ENCODE peak calls at places on chromosome 10, in nine cellular contexts. One of them, this sample, is unnamed.

GRCh38 chr10:100184426-100185219 is 1.2 kb downstream of the ERLIN1 start:
- DNase-seq in Calu3: no peak
- DNase-seq in NCI-H2081: no peak
- DNase-seq in brain pericyte: no peak
- DNase-seq in ELR: peak
- DNase-seq in ACHN: peak
- DNase-seq in T-helper 2 cell: no peak
- DNase-seq in NCI-H1417: no peak
- DNase-seq in colonic mucosa: peak
- DNase-seq in this sample: no peak

GRCh38 chr10:101056365-101057151 is 5.2 kb upstream of the KAZALD1 start:
- DNase-seq in colonic mucosa: no peak
- DNase-seq in ACHN: no peak
- DNase-seq in brain pericyte: no peak
- DNase-seq in NCI-H1417: no peak
- DNase-seq in NCI-H2081: no peak
- DNase-seq in Calu3: no peak
- DNase-seq in ELR: no peak
- DNase-seq in T-helper 2 cell: no peak
- DNase-seq in this sample: no peak

GRCh38 chr10:128053356-128053755 is 72.9 kb downstream of the MKI67 start:
- DNase-seq in ACHN: no peak
- DNase-seq in brain pericyte: no peak
- DNase-seq in NCI-H1417: no peak
- DNase-seq in NCI-H2081: no peak
- DNase-seq in colonic mucosa: no peak
- DNase-seq in ELR: no peak
- DNase-seq in T-helper 2 cell: no peak
- DNase-seq in Calu3: no peak
- DNase-seq in this sample: no peak

GRCh38 chr10:14362098-14362497 is 31.4 kb upstream of the FRMD4A start:
- DNase-seq in NCI-H1417: no peak
- DNase-seq in colonic mucosa: no peak
- DNase-seq in brain pericyte: no peak
- DNase-seq in ELR: peak
- DNase-seq in ACHN: no peak
- DNase-seq in NCI-H2081: no peak
- DNase-seq in Calu3: no peak
- DNase-seq in T-helper 2 cell: no peak
- DNase-seq in this sample: no peak

GRCh38 chr10:132063432-132063831 is 2.3 kb upstream of the JAKMIP3 start:
- DNase-seq in brain pericyte: no peak
- DNase-seq in colonic mucosa: no peak
- DNase-seq in T-helper 2 cell: no peak
- DNase-seq in NCI-H1417: no peak
- DNase-seq in NCI-H2081: no peak
- DNase-seq in Calu3: no peak
- DNase-seq in ACHN: no peak
- DNase-seq in ELR: no peak
- DNase-seq in this sample: no peak

GRCh38 chr10:14602807-14603538 is 171.7 kb downstream of the FAM107B start:
- DNase-seq in NCI-H2081: no peak
- DNase-seq in ELR: peak
- DNase-seq in T-helper 2 cell: no peak
- DNase-seq in brain pericyte: no peak
- DNase-seq in ACHN: no peak
- DNase-seq in Calu3: no peak
- DNase-seq in NCI-H1417: no peak
- DNase-seq in colonic mucosa: no peak
- DNase-seq in this sample: no peak

GRCh38 chr10:58667658-58668310 is 155.1 kb downstream of the BICC1 start:
- DNase-seq in T-helper 2 cell: no peak
- DNase-seq in brain pericyte: no peak
- DNase-seq in ELR: no peak
- DNase-seq in NCI-H2081: no peak
- DNase-seq in colonic mucosa: no peak
- DNase-seq in Calu3: no peak
- DNase-seq in ACHN: no peak
- DNase-seq in NCI-H1417: no peak
- DNase-seq in this sample: no peak

GRCh38 chr10:17062009-17062408 is 67.6 kb downstream of the CUBN start:
- DNase-seq in NCI-H1417: no peak
- DNase-seq in brain pericyte: no peak
- DNase-seq in T-helper 2 cell: no peak
- DNase-seq in Calu3: no peak
- DNase-seq in ELR: peak
- DNase-seq in NCI-H2081: no peak
- DNase-seq in ACHN: peak
- DNase-seq in colonic mucosa: no peak
- DNase-seq in this sample: no peak

GRCh38 chr10:94292448-94293118 is 70.2 kb downstream of the NOC3L start:
- DNase-seq in T-helper 2 cell: no peak
- DNase-seq in ACHN: no peak
- DNase-seq in brain pericyte: no peak
- DNase-seq in Calu3: peak
- DNase-seq in colonic mucosa: peak
- DNase-seq in NCI-H2081: no peak
- DNase-seq in ELR: peak
- DNase-seq in NCI-H1417: no peak
- DNase-seq in this sample: no peak

GRCh38 chr10:35342381-35342780 is 6.1 kb downstream of the CCNY start:
- DNase-seq in NCI-H2081: no peak
- DNase-seq in brain pericyte: no peak
- DNase-seq in T-helper 2 cell: no peak
- DNase-seq in ACHN: no peak
- DNase-seq in ELR: no peak
- DNase-seq in Calu3: no peak
- DNase-seq in colonic mucosa: no peak
- DNase-seq in NCI-H1417: no peak
- DNase-seq in this sample: no peak

GRCh38 chr10:18312385-18313145 is 172.3 kb downstream of the CACNB2 start:
- DNase-seq in ELR: peak
- DNase-seq in ACHN: peak
- DNase-seq in NCI-H2081: peak
- DNase-seq in brain pericyte: peak
- DNase-seq in Calu3: no peak
- DNase-seq in T-helper 2 cell: no peak
- DNase-seq in colonic mucosa: no peak
- DNase-seq in NCI-H1417: no peak
- DNase-seq in this sample: no peak

This sample was measured in NCI-H345.